ENCODE peak calls at places on chromosomes 1 and 21, in seven cellular contexts. Z, U, R, S, O, J and X are unnamed samples.
A peak's percentile ranks its signal among the peaks of the same experiment; 100 is the strongest.

GRCh38 chr21:39630191-39630591 is 17.5 kb downstream of the B3GALT5 start:
- DNase-seq in Z (no peak), U (no peak), R (no peak), S (no peak), O (no peak), J (no peak), X (no peak)

GRCh38 chr1:5599541-5599940 is 392.7 kb downstream of the NPHP4 start:
- DNase-seq in Z (no peak), U (peak; percentile 3), R (no peak), S (no peak), O (no peak), J (no peak), X (no peak)

GRCh38 chr1:19597463-19598309 is 46.4 kb upstream of the NBL1 start:
- DNase-seq in Z (no peak), U (peak; percentile 66), R (peak; percentile 50), S (peak; percentile 45), O (peak; percentile 72), J (peak; percentile 61), X (no peak)

GRCh38 chr1:17982197-17982596 is 125.4 kb upstream of the IGSF21 start:
- DNase-seq in Z (no peak), U (no peak), R (no peak), S (no peak), O (no peak), J (no peak), X (no peak)

GRCh38 chr1:24540906-24541710 is 14.8 kb upstream of the NCMAP start:
- DNase-seq in Z (no peak), U (peak; percentile 44), R (peak; percentile 71), S (peak; percentile 22), O (no peak), J (peak; percentile 78), X (no peak)

GRCh38 chr1:247487057-247487456 is 29.2 kb upstream of the OR2B11 start:
- DNase-seq in Z (peak; percentile 2), U (peak; percentile 46), R (peak; percentile 29), S (no peak), O (peak; percentile 61), J (peak; percentile 57), X (no peak)

GRCh38 chr1:221795400-221795799 is 53.5 kb upstream of the DUSP10 start:
- DNase-seq in Z (no peak), U (no peak), R (no peak), S (no peak), O (no peak), J (no peak), X (no peak)

GRCh38 chr21:38352536-38353219 is 95.9 kb downstream of the KCNJ15 start:
- DNase-seq in Z (peak; percentile 35), U (peak; percentile 50), R (peak; percentile 76), S (no peak), O (peak; percentile 62), J (peak; percentile 79), X (no peak)